ENCODE peak calls at places on chromosome 6, in six cellular contexts. H is tibial nerve, L is left lung, S is esophagus muscularis mucosa, M is choroid plexus epithelial cell, F is GM12865. O is an unnamed sample.

GRCh38 chr6:148146717-148147116 is 195.9 kb upstream of the SASH1 start:
- DNase-seq in H (no peak), L (no peak), S (no peak), M (peak), F (peak), O (no peak)

GRCh38 chr6:139161169-139161568 is 26.3 kb downstream of the HECA start:
- DNase-seq in H (no peak), L (no peak), S (no peak), M (peak), F (peak), O (peak)

GRCh38 chr6:45419574-45420082 is 41.9 kb upstream of the SUPT3H start:
- DNase-seq in H (peak), L (peak), S (no peak), M (peak), F (peak), O (peak)

GRCh38 chr6:13992417-13993055 is 67.8 kb downstream of the RNF182 start:
- DNase-seq in H (no peak), L (no peak), S (no peak), M (peak), F (no peak), O (peak)

GRCh38 chr6:33430991-33431879 is 11.4 kb downstream of the SYNGAP1 start:
- DNase-seq in H (no peak), L (no peak), S (peak), M (peak), F (peak), O (peak)

GRCh38 chr6:113636357-113636824 is 220.8 kb upstream of the MARCKS start:
- DNase-seq in H (no peak), L (no peak), S (no peak), M (peak), F (no peak), O (peak)

GRCh38 chr6:19382676-19383075 is 454.5 kb upstream of the ID4 start:
- DNase-seq in H (no peak), L (no peak), S (no peak), M (no peak), F (no peak), O (no peak)

GRCh38 chr6:30060634-30060981 is 457 bp upstream of the POLR1H start:
- DNase-seq in H (no peak), L (peak), S (no peak), M (peak), F (peak), O (peak)

GRCh38 chr6:85008311-85009015 is 244.1 kb upstream of the TBX18 start:
- DNase-seq in H (no peak), L (no peak), S (peak), M (peak), F (no peak), O (no peak)

GRCh38 chr6:80472276-80472675 is 365.8 kb downstream of the BCKDHB start:
- DNase-seq in H (no peak), L (no peak), S (no peak), M (no peak), F (no peak), O (no peak)

GRCh38 chr6:14453712-14454466 is 336.3 kb downstream of the CD83 start:
- DNase-seq in H (no peak), L (no peak), S (no peak), M (no peak), F (no peak), O (no peak)

GRCh38 chr6:33632603-33633039 is 11.5 kb downstream of the ITPR3 start:
- DNase-seq in H (no peak), L (no peak), S (no peak), M (peak), F (peak), O (no peak)

GRCh38 chr6:4506221-4506620 is 270.0 kb upstream of the CDYL start:
- DNase-seq in H (no peak), L (no peak), S (peak), M (no peak), F (no peak), O (no peak)

GRCh38 chr6:94071835-94072234 is 652.5 kb upstream of the EPHA7 start:
- DNase-seq in H (no peak), L (no peak), S (no peak), M (peak), F (no peak), O (no peak)

GRCh38 chr6:150201791-150202329 is 59.0 kb downstream of the PPP1R14C start:
- DNase-seq in H (no peak), L (no peak), S (no peak), M (no peak), F (no peak), O (no peak)

GRCh38 chr6:2784061-2784460 is 18.9 kb downstream of the WRNIP1 start:
- DNase-seq in H (no peak), L (no peak), S (no peak), M (no peak), F (no peak), O (no peak)

GRCh38 chr6:35500782-35501181 is 3.9 kb upstream of the TEAD3 start:
- DNase-seq in H (no peak), L (no peak), S (no peak), M (peak), F (no peak), O (peak)

GRCh38 chr6:53615633-53616449 is 49.7 kb downstream of the KLHL31 start:
- DNase-seq in H (no peak), L (no peak), S (no peak), M (peak), F (no peak), O (peak)

GRCh38 chr6:53614676-53615075 is 50.9 kb downstream of the KLHL31 start:
- DNase-seq in H (no peak), L (no peak), S (no peak), M (no peak), F (no peak), O (no peak)

GRCh38 chr6:53611342-53611741 is 54.2 kb downstream of the KLHL31 start:
- DNase-seq in H (no peak), L (no peak), S (no peak), M (peak), F (no peak), O (peak)

GRCh38 chr6:53618219-53618618 is 47.3 kb downstream of the KLHL31 start:
- DNase-seq in H (no peak), L (no peak), S (no peak), M (no peak), F (no peak), O (no peak)

GRCh38 chr6:53616450-53617357 is 48.9 kb downstream of the KLHL31 start:
- DNase-seq in H (no peak), L (no peak), S (no peak), M (no peak), F (no peak), O (no peak)
- H3K4me3 ChIP-seq in H (no peak), L (no peak), S (no peak), M (no peak), F (no peak), O (no peak)

DNA sequence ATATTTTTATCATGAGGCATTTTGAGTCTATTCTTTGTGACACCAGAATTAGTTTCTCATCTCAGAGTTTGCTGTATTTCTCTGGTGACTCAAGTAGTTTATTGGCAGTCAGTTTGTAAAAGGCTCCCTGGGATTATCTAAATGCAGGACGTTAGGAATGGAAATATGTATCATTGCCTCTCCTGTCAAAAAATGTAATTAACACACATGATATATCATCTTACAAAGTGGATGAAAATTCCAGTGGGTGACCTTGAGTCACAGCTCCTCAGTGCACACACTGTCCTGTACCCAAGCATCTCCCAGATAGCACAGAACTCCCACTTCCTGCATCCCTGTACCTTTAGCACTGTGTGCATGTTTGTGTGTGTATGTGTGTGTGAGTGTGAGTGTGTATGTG is 258.6 kb downstream of the LAMA2 start:
- DNase-seq in H (no peak), L (no peak), S (no peak), M (peak), F (no peak), O (peak)
- TF ChIP-seq CTCF in H (no peak), L (no peak), S (no peak), M (no peak), F (no peak), O (no peak)

GRCh38 chr6:162092816-162093502 is 634.6 kb downstream of the PRKN start:
- DNase-seq in H (no peak), L (no peak), S (no peak), M (no peak), F (no peak), O (no peak)
- H3K4me3 ChIP-seq in H (no peak), L (no peak), S (no peak), M (no peak), F (no peak), O (no peak)

GRCh38 chr6:53795254-53795701 is 473 bp downstream of the LRRC1 start:
- DNase-seq in H (no peak), L (peak), S (no peak), M (peak), F (no peak), O (no peak)

GRCh38 chr6:53792973-53793317 is 1.9 kb upstream of the LRRC1 start:
- DNase-seq in H (no peak), L (no peak), S (no peak), M (no peak), F (no peak), O (no peak)

GRCh38 chr6:53793318-53793975 is 1.4 kb upstream of the LRRC1 start:
- DNase-seq in H (no peak), L (peak), S (no peak), M (peak), F (peak), O (peak)

GRCh38 chr6:53794720-53795253 is at the start of gene LRRC1:
- DNase-seq in H (peak), L (peak), S (peak), M (peak), F (peak), O (peak)

DNA sequence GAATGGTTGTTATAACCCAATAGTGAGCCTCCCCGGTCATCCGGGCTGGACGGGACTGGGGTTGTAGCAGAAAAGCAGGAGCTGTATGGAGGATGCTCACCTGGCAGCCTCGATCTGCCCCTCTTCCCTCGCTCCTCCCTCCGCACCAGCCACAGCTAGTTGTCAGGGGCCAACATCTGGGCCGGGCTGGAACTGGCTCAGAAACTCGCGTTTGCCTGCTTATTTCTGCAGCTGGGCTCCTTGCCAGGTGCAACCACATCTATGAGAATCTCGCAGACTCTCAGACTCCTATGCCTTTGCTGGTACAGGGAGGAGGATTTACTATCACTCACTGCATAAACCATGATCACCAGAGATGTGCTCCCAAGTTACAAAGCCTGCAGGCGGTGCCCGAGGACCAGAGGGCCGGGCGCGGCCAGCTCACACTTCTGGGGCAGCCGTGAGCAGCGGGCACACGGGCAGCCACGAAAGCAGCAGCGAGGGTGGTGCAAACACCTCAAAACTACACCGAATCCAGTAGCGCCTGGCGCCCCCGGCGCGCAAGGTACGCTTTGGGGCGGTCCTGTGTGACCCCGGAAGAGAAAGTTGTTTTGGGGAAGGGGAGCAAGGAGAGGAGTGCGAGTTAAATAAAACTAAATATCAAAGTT is 609 bp upstream of the LRRC1 start:
- DNase-seq in H (peak), L (peak), S (no peak), M (peak), F (peak), O (peak)
- TF ChIP-seq CTCF in H (peak), L (peak), S (peak), M (peak), F (no peak), O (peak)

DNA sequence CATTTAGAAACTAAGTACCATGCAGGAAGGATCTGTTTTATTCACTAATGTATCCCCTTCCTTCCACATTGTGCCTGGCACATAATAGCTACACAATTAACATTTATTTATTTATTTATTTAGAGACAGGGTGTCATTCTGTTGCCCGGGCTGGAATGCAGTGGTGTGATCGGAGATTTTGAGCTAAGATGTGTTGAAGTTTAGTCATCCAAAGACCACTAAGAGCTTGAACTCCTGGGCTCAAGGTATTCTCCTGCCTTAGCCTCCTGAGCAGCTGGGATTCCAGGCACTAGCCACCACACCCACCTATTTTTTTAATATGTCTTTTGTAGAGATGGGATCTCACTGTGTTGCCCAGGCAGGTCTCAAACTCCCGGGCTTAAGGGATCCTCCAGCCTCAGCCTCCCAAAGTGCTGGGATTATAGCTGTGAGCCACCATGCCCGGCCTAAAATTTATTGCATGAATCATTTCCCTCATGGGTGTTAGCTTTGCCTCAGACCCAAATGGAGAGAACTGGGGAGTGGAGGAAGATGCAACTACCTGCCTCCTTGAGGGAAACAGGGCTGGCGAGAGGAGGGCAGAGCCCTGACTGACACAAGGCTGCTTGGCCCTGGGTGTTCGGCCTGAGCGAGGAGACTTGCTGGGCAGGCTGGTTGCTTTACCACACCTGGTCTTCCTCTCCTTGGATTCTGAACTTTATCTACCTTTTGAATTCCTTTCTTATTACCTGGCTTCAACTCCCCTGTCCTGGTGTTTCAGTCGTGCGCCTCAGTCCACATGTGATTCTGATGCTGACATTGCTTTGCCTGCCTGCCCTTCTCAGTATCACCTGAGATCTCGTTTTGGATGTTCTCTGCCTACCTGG is 1.7 kb upstream of the DYNLT1 start:
- DNase-seq in H (no peak), L (no peak), S (peak), M (no peak), F (no peak), O (no peak)
- H3K4me3 ChIP-seq in H (no peak), L (no peak), S (no peak), M (no peak), F (no peak), O (no peak)

DNA sequence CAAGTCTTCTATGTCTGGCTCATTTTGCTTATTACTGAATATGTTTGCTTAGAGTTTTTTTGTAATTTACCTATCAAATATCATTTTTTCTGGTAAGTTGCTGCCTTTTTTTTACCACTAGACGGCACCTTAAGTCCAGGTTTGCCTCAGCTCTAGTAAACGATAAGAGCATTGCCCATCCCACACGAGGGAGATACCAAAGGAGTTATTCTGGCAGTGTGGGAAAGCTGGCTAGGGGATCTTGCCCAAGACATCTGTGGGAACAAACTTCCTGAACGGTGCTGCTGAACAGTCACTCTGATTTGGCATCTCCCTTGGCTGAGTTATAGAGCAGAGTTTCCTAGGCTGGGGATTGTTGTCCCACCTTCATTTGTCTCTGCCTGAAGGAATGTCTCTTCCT is 306.4 kb downstream of the COL12A1 start:
- DNase-seq in H (no peak), L (no peak), S (no peak), M (peak), F (peak), O (peak)
- TF ChIP-seq CTCF in H (no peak), L (no peak), S (no peak), M (peak), F (peak), O (peak)

GRCh38 chr6:5997420-5998093 is 9.2 kb downstream of the NRN1 start:
- DNase-seq in H (no peak), L (no peak), S (no peak), M (no peak), F (peak), O (no peak)
- H3K4me3 ChIP-seq in H (peak), L (peak), S (peak), M (peak), F (peak), O (peak)

GRCh38 chr6:166342293-166343156 is at the start of gene SFT2D1:
- DNase-seq in H (peak), L (peak), S (peak), M (peak), F (peak), O (peak)
- TF ChIP-seq CTCF in H (no peak), L (no peak), S (peak), M (no peak), F (no peak), O (no peak)

GRCh38 chr6:28635547-28636158 is 110.0 kb downstream of the GPX5 start:
- DNase-seq in H (no peak), L (no peak), S (no peak), M (no peak), F (no peak), O (no peak)
- H3K4me3 ChIP-seq in H (peak), L (no peak), S (peak), M (peak), F (no peak), O (peak)